ENCODE peak calls at places on chromosome 16, in four cellular contexts. One of them, this sample, is unnamed.

GRCh38 chr16:67663151-67663876 is 2.6 kb downstream of the PARD6A start:
- DNase-seq in tibial nerve: no peak
- DNase-seq in glutamatergic neuron: peak; percentile 76
- DNase-seq in neural crest cell: no peak
- DNase-seq in this sample: no peak

GRCh38 chr16:3673676-3674377 is 19.3 kb downstream of the DNASE1 start:
- DNase-seq in tibial nerve: no peak
- DNase-seq in glutamatergic neuron: no peak
- DNase-seq in neural crest cell: no peak
- DNase-seq in this sample: no peak

GRCh38 chr16:86660623-86661022 is 82.3 kb downstream of the FOXL1 start:
- DNase-seq in tibial nerve: no peak
- DNase-seq in glutamatergic neuron: no peak
- DNase-seq in neural crest cell: no peak
- DNase-seq in this sample: no peak

GRCh38 chr16:86631441-86631840 is 53.1 kb downstream of the FOXL1 start:
- DNase-seq in tibial nerve: no peak
- DNase-seq in glutamatergic neuron: no peak
- DNase-seq in neural crest cell: no peak
- DNase-seq in this sample: no peak

GRCh38 chr16:25747160-25747758 is 55.5 kb downstream of the HS3ST4 start:
- DNase-seq in tibial nerve: no peak
- DNase-seq in glutamatergic neuron: no peak
- DNase-seq in neural crest cell: peak; percentile 52
- DNase-seq in this sample: peak; percentile 37

GRCh38 chr16:5768445-5768844 is 670.9 kb upstream of the EEF2KMT start:
- DNase-seq in tibial nerve: no peak
- DNase-seq in glutamatergic neuron: no peak
- DNase-seq in neural crest cell: no peak
- DNase-seq in this sample: no peak

GRCh38 chr16:84220851-84221250 is 19.0 kb downstream of the KCNG4 start:
- DNase-seq in tibial nerve: no peak
- DNase-seq in glutamatergic neuron: no peak
- DNase-seq in neural crest cell: no peak
- DNase-seq in this sample: no peak

GRCh38 chr16:78957328-78958100 is 643.0 kb downstream of the MAF start:
- DNase-seq in tibial nerve: no peak
- DNase-seq in glutamatergic neuron: no peak
- DNase-seq in neural crest cell: peak; percentile 11
- DNase-seq in this sample: no peak

GRCh38 chr16:19044781-19045180 is 22.6 kb upstream of the COQ7 start:
- DNase-seq in tibial nerve: no peak
- DNase-seq in glutamatergic neuron: no peak
- DNase-seq in neural crest cell: no peak
- DNase-seq in this sample: no peak

GRCh38 chr16:31888735-31889134 is 15.1 kb downstream of the ZNF267 start:
- DNase-seq in tibial nerve: no peak
- DNase-seq in glutamatergic neuron: no peak
- DNase-seq in neural crest cell: no peak
- DNase-seq in this sample: no peak

GRCh38 chr16:83603981-83604570 is 203.7 kb upstream of the HSBP1 start:
- DNase-seq in tibial nerve: no peak
- DNase-seq in glutamatergic neuron: no peak
- DNase-seq in neural crest cell: no peak
- DNase-seq in this sample: no peak

GRCh38 chr16:19291459-19291858 is 5.9 kb downstream of the CLEC19A start:
- DNase-seq in tibial nerve: no peak
- DNase-seq in glutamatergic neuron: no peak
- DNase-seq in neural crest cell: peak; percentile 31
- DNase-seq in this sample: no peak

GRCh38 chr16:86203557-86204275 is 304.8 kb downstream of the IRF8 start:
- DNase-seq in tibial nerve: no peak
- DNase-seq in glutamatergic neuron: no peak
- DNase-seq in neural crest cell: no peak
- DNase-seq in this sample: no peak

GRCh38 chr16:85175724-85176233 is 63.5 kb upstream of the CIBAR2 start:
- DNase-seq in tibial nerve: no peak
- DNase-seq in glutamatergic neuron: no peak
- DNase-seq in neural crest cell: no peak
- DNase-seq in this sample: no peak

GRCh38 chr16:9004183-9004582 is 40.5 kb upstream of the USP7 start:
- DNase-seq in tibial nerve: no peak
- DNase-seq in glutamatergic neuron: no peak
- DNase-seq in neural crest cell: no peak
- DNase-seq in this sample: no peak

GRCh38 chr16:75025766-75026165 is 26.9 kb downstream of the ZNRF1 start:
- DNase-seq in tibial nerve: no peak
- DNase-seq in glutamatergic neuron: no peak
- DNase-seq in neural crest cell: no peak
- DNase-seq in this sample: no peak

GRCh38 chr16:54929090-54930033 is 1.3 kb upstream of the IRX5 start:
- DNase-seq in tibial nerve: peak; percentile 97
- DNase-seq in glutamatergic neuron: peak; percentile 100
- DNase-seq in neural crest cell: peak; percentile 99
- DNase-seq in this sample: peak; percentile 100

GRCh38 chr16:54931041-54931756 is 534 bp downstream of the IRX5 start:
- DNase-seq in tibial nerve: no peak
- DNase-seq in glutamatergic neuron: peak; percentile 55
- DNase-seq in neural crest cell: peak; percentile 43
- DNase-seq in this sample: peak; percentile 35

GRCh38 chr16:54928421-54929089 is 2.1 kb upstream of the IRX5 start:
- DNase-seq in tibial nerve: no peak
- DNase-seq in glutamatergic neuron: peak; percentile 59
- DNase-seq in neural crest cell: peak; percentile 38
- DNase-seq in this sample: no peak

GRCh38 chr16:54931757-54932660 is 1.3 kb downstream of the IRX5 start:
- DNase-seq in tibial nerve: no peak
- DNase-seq in glutamatergic neuron: no peak
- DNase-seq in neural crest cell: no peak
- DNase-seq in this sample: no peak

DNA sequence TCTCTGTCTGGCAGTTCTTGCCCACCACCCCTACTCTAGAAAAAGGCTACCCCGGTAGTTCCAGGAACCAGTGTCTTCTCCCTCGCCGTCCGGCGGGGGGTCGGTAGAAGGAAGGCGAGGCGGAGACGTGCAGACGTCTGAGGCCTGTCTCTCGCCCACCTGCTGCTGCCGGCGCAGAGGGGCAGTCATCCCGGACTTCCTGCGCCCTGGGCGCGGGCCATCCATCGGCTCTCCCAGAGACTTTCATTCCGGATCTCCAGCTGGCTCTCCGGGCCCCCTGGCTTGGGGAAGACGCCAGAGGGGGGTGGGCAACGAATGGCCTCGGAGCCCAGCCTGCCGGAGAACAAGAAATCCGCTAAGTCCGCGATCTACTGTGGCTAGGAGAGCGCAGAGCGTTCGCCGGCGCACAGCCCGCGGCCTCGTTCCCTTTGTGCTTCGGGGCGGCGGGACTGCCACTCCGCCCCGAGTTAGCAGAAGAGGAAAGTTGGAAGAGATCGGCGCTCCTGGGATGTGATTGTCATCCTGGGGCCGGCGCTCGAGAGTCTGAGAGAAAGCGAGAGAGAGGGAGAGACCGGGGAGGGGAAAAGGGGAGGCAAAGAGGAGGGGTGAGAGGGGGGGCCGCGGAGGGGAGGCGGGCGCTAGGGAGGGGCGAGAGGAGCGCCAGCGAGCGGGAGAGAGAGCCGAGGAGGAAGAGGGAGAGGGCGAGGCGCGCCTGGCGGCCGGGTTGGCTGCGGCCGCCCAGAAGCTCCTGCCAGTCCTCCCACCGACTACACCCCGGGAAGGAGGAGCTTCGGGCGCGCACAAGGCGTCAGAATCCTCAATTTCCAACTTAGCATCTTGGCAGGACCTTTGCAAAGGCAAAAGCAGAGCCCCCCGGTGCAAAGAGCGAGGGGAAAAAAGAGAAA is at the start of gene IRX5:
- DNase-seq in tibial nerve: peak; percentile 64
- DNase-seq in glutamatergic neuron: peak; percentile 82
- DNase-seq in neural crest cell: peak; percentile 77
- DNase-seq in this sample: peak; percentile 55
- TF ChIP-seq CTCF in tibial nerve: peak; percentile 26
- TF ChIP-seq CTCF in glutamatergic neuron: no peak
- TF ChIP-seq CTCF in neural crest cell: peak; percentile 50
- TF ChIP-seq CTCF in this sample: peak; percentile 24

DNA sequence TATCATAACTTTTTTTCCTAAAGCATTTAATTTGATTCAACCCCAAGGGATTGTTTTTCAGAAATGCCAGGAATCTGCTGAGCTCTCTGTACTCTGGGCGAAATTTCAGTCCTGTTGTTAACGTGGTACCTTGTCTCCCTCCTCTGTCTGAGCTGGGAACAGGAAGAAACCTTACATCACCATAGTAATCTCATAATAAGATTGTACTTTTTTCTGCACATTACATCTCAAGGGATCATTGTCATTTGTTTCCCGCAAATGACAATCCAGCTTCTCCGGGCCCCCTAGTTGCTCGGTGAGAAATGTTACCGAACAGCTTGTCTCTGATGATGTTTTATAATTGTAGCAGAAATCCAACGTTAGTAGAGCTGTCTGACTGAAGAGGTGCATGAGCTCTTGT is 152.7 kb upstream of the ERCC4 start:
- DNase-seq in tibial nerve: no peak
- DNase-seq in glutamatergic neuron: no peak
- DNase-seq in neural crest cell: no peak
- DNase-seq in this sample: no peak
- TF ChIP-seq CTCF in tibial nerve: no peak
- TF ChIP-seq CTCF in glutamatergic neuron: no peak
- TF ChIP-seq CTCF in neural crest cell: peak; percentile 71
- TF ChIP-seq CTCF in this sample: peak; percentile 74

GRCh38 chr16:12519986-12520385 is 283.7 kb downstream of the CPPED1 start:
- DNase-seq in tibial nerve: no peak
- DNase-seq in glutamatergic neuron: no peak
- DNase-seq in neural crest cell: no peak
- DNase-seq in this sample: no peak

GRCh38 chr16:12524658-12525057 is 279.0 kb downstream of the CPPED1 start:
- DNase-seq in tibial nerve: no peak
- DNase-seq in glutamatergic neuron: no peak
- DNase-seq in neural crest cell: no peak
- DNase-seq in this sample: no peak

GRCh38 chr16:12518238-12519004 is 285.3 kb downstream of the CPPED1 start:
- DNase-seq in tibial nerve: no peak
- DNase-seq in glutamatergic neuron: no peak
- DNase-seq in neural crest cell: no peak
- DNase-seq in this sample: no peak

GRCh38 chr16:12523002-12523401 is 280.7 kb downstream of the CPPED1 start:
- DNase-seq in tibial nerve: no peak
- DNase-seq in glutamatergic neuron: no peak
- DNase-seq in neural crest cell: no peak
- DNase-seq in this sample: no peak

GRCh38 chr16:12522334-12522733 is 281.4 kb downstream of the CPPED1 start:
- DNase-seq in tibial nerve: no peak
- DNase-seq in glutamatergic neuron: no peak
- DNase-seq in neural crest cell: no peak
- DNase-seq in this sample: no peak
- TF ChIP-seq CTCF in tibial nerve: no peak
- TF ChIP-seq CTCF in glutamatergic neuron: no peak
- TF ChIP-seq CTCF in neural crest cell: no peak
- TF ChIP-seq CTCF in this sample: no peak

GRCh38 chr16:17930280-17930679 is 406.3 kb downstream of the NPIPA8 start:
- DNase-seq in tibial nerve: no peak
- DNase-seq in glutamatergic neuron: no peak
- DNase-seq in neural crest cell: no peak
- DNase-seq in this sample: no peak
- TF ChIP-seq CTCF in tibial nerve: no peak
- TF ChIP-seq CTCF in glutamatergic neuron: no peak
- TF ChIP-seq CTCF in neural crest cell: peak; percentile 38
- TF ChIP-seq CTCF in this sample: peak; percentile 12

DNA sequence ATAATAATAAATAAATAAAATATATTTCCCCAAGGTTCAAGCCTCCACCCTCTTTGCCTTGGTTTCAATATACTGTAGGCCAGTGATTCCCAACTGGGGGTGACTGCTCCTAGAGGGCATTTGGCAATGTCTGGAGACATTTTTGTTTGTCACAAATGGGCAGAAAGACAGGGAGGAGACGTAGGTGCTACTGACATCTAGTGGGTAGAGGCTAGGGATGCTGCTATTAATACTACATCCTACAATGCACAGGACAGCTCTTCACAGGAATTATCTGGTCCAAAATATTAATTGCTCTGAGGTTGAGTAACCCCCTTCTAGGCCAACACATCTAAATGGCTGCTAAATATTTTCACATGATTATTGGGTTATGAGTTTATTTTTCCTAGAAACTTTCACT is 12.8 kb upstream of the PRR14 start:
- DNase-seq in tibial nerve: no peak
- DNase-seq in glutamatergic neuron: no peak
- DNase-seq in neural crest cell: no peak
- DNase-seq in this sample: no peak
- TF ChIP-seq CTCF in tibial nerve: no peak
- TF ChIP-seq CTCF in glutamatergic neuron: no peak
- TF ChIP-seq CTCF in neural crest cell: peak; percentile 64
- TF ChIP-seq CTCF in this sample: peak; percentile 41

GRCh38 chr16:66478733-66479511 is 51.8 kb downstream of the BEAN1 start:
- DNase-seq in tibial nerve: peak; percentile 90
- DNase-seq in glutamatergic neuron: peak; percentile 63
- DNase-seq in neural crest cell: peak; percentile 59
- DNase-seq in this sample: no peak
- TF ChIP-seq CTCF in tibial nerve: peak; percentile 79
- TF ChIP-seq CTCF in glutamatergic neuron: peak; percentile 49
- TF ChIP-seq CTCF in neural crest cell: peak; percentile 62
- TF ChIP-seq CTCF in this sample: peak; percentile 57

This sample was measured in progenitor cell of endocrine pancreas.